ENCODE peak calls at places on chromosomes 7 and 10, in eight cellular contexts. X, I, P, M, A, R, Y and E are unnamed samples.

GRCh38 chr10:98312816-98313215 is 44.8 kb upstream of the LOXL4 start:
- DNase-seq in M (no peak), X (no peak), R (no peak), P (no peak), Y (peak; percentile 42), A (no peak), I (no peak), E (no peak)

GRCh38 chr10:77855404-77856155 is 71.0 kb downstream of the DLG5 start:
- DNase-seq in I (no peak), Y (no peak), X (no peak), R (no peak), P (no peak), A (no peak), M (no peak), E (no peak)

GRCh38 chr10:1420663-1421362 is 316.5 kb downstream of the ADARB2 start:
- DNase-seq in X (peak; percentile 28), I (peak; percentile 49), R (peak; percentile 50), M (peak; percentile 13), A (peak; percentile 14), P (peak; percentile 22), Y (no peak), E (peak; percentile 82)

GRCh38 chr7:16891874-16892620 is 10.3 kb upstream of the AGR3 start:
- DNase-seq in R (no peak), I (no peak), P (no peak), Y (no peak), A (no peak), M (no peak), X (no peak), E (peak; percentile 90)

GRCh38 chr7:150446288-150446938 is 4.0 kb upstream of the GIMAP8 start:
- DNase-seq in R (no peak), A (no peak), X (no peak), P (no peak), M (no peak), Y (peak; percentile 18), I (no peak), E (no peak)

GRCh38 chr10:1202343-1202742 is 146.2 kb downstream of the WDR37 start:
- DNase-seq in A (no peak), P (no peak), I (no peak), M (no peak), R (no peak), X (no peak), Y (no peak), E (no peak)

GRCh38 chr10:2341298-2341697 is 604.0 kb upstream of the ADARB2 start:
- DNase-seq in A (no peak), P (no peak), X (no peak), R (no peak), I (no peak), Y (no peak), M (no peak), E (no peak)

GRCh38 chr7:121195859-121196588 is 132.8 kb upstream of the WNT16 start:
- DNase-seq in X (no peak), I (peak; percentile 33), P (no peak), R (no peak), Y (peak; percentile 11), M (no peak), A (peak; percentile 13), E (no peak)

GRCh38 chr10:62054408-62054807 is 152.9 kb downstream of the ARID5B start:
- DNase-seq in P (no peak), X (no peak), A (no peak), I (no peak), R (no peak), Y (no peak), M (no peak), E (no peak)
- H3K27ac ChIP-seq in P (no peak overlapping the region), X (peak overlapping the region; percentile 98), A (no peak overlapping the region), I (no peak overlapping the region), R (no peak overlapping the region), Y (no peak overlapping the region), M (no peak overlapping the region), E (no peak overlapping the region)

DNA sequence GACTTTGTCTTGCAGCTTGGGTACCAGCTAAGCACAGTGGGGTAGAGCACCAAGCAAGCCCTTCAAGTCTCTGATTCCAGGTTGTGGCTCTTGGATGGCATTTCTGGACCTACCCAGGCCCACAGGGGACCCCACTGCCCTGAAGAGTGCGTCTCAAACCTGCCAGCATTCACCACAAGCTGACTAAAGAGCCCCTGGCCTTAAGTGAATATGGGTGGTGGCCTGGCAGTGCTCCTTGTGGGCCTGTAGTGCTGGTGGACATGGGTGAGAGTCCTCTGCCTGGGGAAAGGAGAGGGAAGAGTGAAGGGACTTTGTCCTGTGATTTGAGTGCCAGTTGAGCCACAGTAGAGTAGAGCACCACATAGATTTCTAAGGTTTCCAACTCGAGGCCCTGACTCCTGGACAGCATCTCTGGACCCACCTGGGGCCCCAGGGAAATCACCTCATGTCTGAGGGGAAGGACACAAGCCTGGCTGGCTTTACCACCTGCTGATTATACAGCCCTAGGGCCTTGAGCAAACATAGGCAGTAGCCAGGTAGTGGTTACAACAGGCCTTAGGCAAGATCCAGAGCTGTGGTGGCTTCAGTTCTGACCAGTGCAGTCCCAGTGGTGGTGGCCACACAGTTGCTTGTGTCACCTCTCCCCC is 23.7 kb downstream of the GSDME start:
- DNase-seq in P (no peak), R (no peak), Y (no peak), I (no peak), X (no peak), M (no peak), A (no peak), E (no peak)
- H3K27ac ChIP-seq in P (peak overlapping the region; percentile 81), R (no peak overlapping the region), Y (peak overlapping the region; percentile 54), I (no peak overlapping the region), X (no peak overlapping the region), M (no peak overlapping the region), A (peak overlapping the region; percentile 79), E (no peak overlapping the region)

DNA sequence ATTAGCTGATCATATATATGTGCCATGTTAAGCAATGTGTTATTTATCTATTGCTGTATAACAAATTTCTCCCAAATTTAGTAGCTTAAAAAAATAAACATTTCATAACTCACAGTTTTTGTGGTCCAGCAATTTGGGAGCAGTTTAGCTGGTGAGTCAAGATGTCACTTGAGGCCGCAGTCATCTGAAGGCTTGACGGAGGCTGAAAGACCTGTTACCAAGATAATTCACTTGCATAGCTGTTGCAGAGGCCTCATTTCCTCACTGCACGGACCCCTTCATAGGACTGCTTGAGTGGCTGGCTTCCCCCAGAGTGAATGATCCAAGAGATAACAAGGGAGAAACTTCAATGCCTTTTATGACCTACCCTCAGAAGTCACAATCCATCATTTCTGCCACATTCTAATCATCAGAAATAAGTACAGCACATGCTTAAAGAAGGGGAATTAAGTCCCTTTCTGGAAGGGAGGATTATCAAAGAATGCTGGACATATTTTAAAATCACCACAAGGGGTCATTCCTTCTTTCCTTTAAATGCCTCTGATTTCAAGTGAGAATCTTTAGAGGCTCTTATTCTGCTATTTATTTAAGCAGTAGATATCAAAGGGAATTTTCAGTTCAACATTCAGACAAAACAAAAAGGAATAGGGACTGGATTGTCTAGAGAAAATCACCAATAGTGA is 10.5 kb upstream of the SRPK2 start:
- DNase-seq in R (no peak), A (no peak), X (no peak), I (no peak), P (peak; percentile 53), M (no peak), Y (peak; percentile 33), E (no peak)
- H3K27ac ChIP-seq in R (no peak overlapping the region), A (no peak overlapping the region), X (no peak overlapping the region), I (no peak overlapping the region), P (no peak overlapping the region), M (no peak overlapping the region), Y (no peak overlapping the region), E (no peak overlapping the region)

GRCh38 chr10:16585103-16585502 is 63.4 kb upstream of the C1QL3 start:
- DNase-seq in M (no peak), P (no peak), I (no peak), Y (no peak), A (no peak), X (no peak), R (no peak), E (no peak)
- H3K27ac ChIP-seq in M (no peak overlapping the region), P (no peak overlapping the region), I (no peak overlapping the region), Y (no peak overlapping the region), A (no peak overlapping the region), X (no peak overlapping the region), R (no peak overlapping the region), E (no peak overlapping the region)

DNA sequence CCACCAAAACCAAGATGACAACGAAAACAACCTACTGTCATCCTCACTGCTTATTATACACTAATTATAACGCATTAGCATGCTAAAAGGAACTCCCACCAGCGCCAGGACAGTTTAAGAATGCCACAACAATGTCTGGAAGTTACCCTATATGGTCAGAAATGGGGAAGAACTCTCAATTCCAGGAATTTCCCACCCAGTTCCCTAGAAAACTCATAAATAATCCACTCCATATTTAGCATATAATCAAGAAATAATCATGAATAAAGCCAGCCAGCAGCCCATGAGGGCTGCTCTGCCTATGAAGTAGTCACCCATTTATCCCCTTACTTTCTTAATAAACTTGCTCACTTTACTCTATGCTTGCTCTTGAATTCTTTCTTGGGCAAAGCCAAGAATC is 20.7 kb downstream of the MICU1 start:
- DNase-seq in I (no peak), A (no peak), M (no peak), R (no peak), Y (peak; percentile 63), X (no peak), P (no peak), E (no peak)
- H3K27ac ChIP-seq in I (no peak overlapping the region), A (no peak overlapping the region), M (no peak overlapping the region), R (no peak overlapping the region), Y (no peak overlapping the region), X (no peak overlapping the region), P (no peak overlapping the region), E (no peak overlapping the region)

DNA sequence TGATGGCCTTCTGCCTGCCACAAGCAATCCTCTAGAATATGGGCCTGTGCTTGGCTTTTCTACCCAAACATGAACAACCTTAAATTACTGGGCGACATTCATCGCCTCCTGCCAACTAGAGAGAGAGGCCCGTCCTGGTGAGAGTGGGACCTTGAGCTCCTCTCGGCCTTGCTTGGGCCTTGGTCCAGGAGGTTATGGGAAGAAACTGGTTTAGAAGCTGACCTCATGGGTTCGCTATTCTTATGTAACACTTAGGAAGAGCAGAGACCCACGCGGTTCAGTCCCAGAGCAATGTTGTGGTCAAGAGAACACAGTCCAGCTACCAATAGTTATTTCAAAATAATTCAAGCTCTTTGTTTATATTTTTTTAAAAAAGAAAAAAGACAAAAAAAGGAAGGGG is 176.3 kb upstream of the ZNF32 start:
- DNase-seq in X (peak; percentile 72), P (peak; percentile 82), Y (peak; percentile 90), R (no peak), A (no peak), M (no peak), I (peak; percentile 44), E (no peak)
- H3K27ac ChIP-seq in X (peak overlapping the region; percentile 61), P (peak overlapping the region; percentile 65), Y (peak overlapping the region; percentile 66), R (no peak overlapping the region), A (no peak overlapping the region), M (no peak overlapping the region), I (no peak overlapping the region), E (no peak overlapping the region)

GRCh38 chr7:77409005-77409738 is 7.0 kb downstream of the GSAP start:
- DNase-seq in M (no peak), P (peak; percentile 70), A (peak; percentile 85), I (peak; percentile 45), X (no peak), R (no peak), Y (peak; percentile 55), E (no peak)
- H3K27ac ChIP-seq in M (no peak overlapping the region), P (peak overlapping the region; percentile 96), A (peak overlapping the region; percentile 97), I (peak overlapping the region; percentile 83), X (no peak overlapping the region), R (no peak overlapping the region), Y (no peak overlapping the region), E (no peak overlapping the region)

DNA sequence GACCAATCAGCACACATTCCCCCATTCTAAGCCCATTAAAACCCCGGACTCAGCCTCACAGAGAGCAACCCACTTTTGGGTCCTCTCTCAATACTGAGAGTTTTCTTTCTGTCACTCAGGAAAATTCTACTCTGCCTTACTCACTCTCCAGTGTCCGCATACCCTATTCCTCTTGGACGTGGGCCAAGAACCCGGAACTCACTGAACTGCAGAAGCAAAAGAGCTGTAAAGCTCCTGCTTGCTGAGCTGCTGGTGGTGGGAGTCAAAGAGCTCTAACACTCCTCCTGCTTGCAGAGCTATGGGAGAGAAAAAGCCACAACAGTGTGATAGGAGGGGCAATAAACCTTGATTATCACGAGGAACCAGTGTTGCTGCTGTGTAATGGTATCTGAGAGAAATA is 386.9 kb downstream of the POM121L12 start:
- DNase-seq in P (no peak), R (no peak), X (no peak), M (no peak), A (no peak), Y (no peak), I (no peak), E (no peak)
- H3K27ac ChIP-seq in P (no peak overlapping the region), R (no peak overlapping the region), X (no peak overlapping the region), M (no peak overlapping the region), A (no peak overlapping the region), Y (no peak overlapping the region), I (no peak overlapping the region), E (no peak overlapping the region)